ENCODE peak calls at places on chromosomes 3 and 15, in five cellular contexts. One of them, this sample, is unnamed.

GRCh38 chr3:147113293-147114045 is 292.9 kb downstream of the ZIC4 start:
- DNase-seq in K562: no peak
- DNase-seq in HCT116: no peak
- DNase-seq in GM12878: no peak
- DNase-seq in HepG2: no peak
- DNase-seq in this sample: no peak

GRCh38 chr15:29883126-29883525 is 60.9 kb upstream of the TJP1 start:
- DNase-seq in K562: no peak
- DNase-seq in HCT116: no peak
- DNase-seq in GM12878: no peak
- DNase-seq in HepG2: no peak
- DNase-seq in this sample: peak; percentile 78

GRCh38 chr3:118863731-118864322 is 170.8 kb downstream of the IGSF11 start:
- DNase-seq in K562: no peak
- DNase-seq in HCT116: peak; percentile 24
- DNase-seq in GM12878: no peak
- DNase-seq in HepG2: peak; percentile 16
- DNase-seq in this sample: peak; percentile 75

GRCh38 chr15:70766597-70766996 is 3.2 kb upstream of the UACA start:
- DNase-seq in K562: no peak
- DNase-seq in HCT116: no peak
- DNase-seq in GM12878: no peak
- DNase-seq in HepG2: no peak
- DNase-seq in this sample: no peak

GRCh38 chr3:13850161-13850945 is 29.5 kb downstream of the WNT7A start:
- DNase-seq in K562: no peak
- DNase-seq in HCT116: peak; percentile 77
- DNase-seq in GM12878: no peak
- DNase-seq in HepG2: peak; percentile 11
- DNase-seq in this sample: peak; percentile 53

GRCh38 chr3:172446198-172446597 is 2.1 kb downstream of the GHSR start:
- DNase-seq in K562: no peak
- DNase-seq in HCT116: no peak
- DNase-seq in GM12878: no peak
- DNase-seq in HepG2: no peak
- DNase-seq in this sample: no peak

GRCh38 chr3:149314807-149315578 is 18.4 kb downstream of the TM4SF18 start:
- DNase-seq in K562: no peak
- DNase-seq in HCT116: no peak
- DNase-seq in GM12878: no peak
- DNase-seq in HepG2: peak; percentile 71
- DNase-seq in this sample: no peak

GRCh38 chr15:74863239-74864056 is 9.7 kb downstream of the SCAMP2 start:
- DNase-seq in K562: no peak
- DNase-seq in HCT116: no peak
- DNase-seq in GM12878: no peak
- DNase-seq in HepG2: no peak
- DNase-seq in this sample: no peak

GRCh38 chr15:92074161-92074560 is 220.7 kb downstream of the SLCO3A1 start:
- DNase-seq in K562: no peak
- DNase-seq in HCT116: no peak
- DNase-seq in GM12878: no peak
- DNase-seq in HepG2: no peak
- DNase-seq in this sample: no peak

GRCh38 chr3:57164606-57165573 is at the start of gene IL17RD:
- DNase-seq in K562: peak; percentile 92
- DNase-seq in HCT116: peak; percentile 58
- DNase-seq in GM12878: no peak
- DNase-seq in HepG2: peak; percentile 37
- DNase-seq in this sample: peak; percentile 96

GRCh38 chr3:102165367-102165766 is 269.4 kb upstream of the ZPLD1 start:
- DNase-seq in K562: no peak
- DNase-seq in HCT116: no peak
- DNase-seq in GM12878: no peak
- DNase-seq in HepG2: no peak
- DNase-seq in this sample: no peak

GRCh38 chr3:182673336-182673735 is 120.0 kb upstream of the ATP11B start:
- DNase-seq in K562: no peak
- DNase-seq in HCT116: no peak
- DNase-seq in GM12878: no peak
- DNase-seq in HepG2: no peak
- DNase-seq in this sample: no peak

GRCh38 chr3:100042577-100042981 is 71.7 kb downstream of the FILIP1L start:
- DNase-seq in K562: no peak
- DNase-seq in HCT116: no peak
- DNase-seq in GM12878: no peak
- DNase-seq in HepG2: no peak
- DNase-seq in this sample: no peak

GRCh38 chr3:140091143-140091542 is 156.2 kb downstream of the CLSTN2 start:
- DNase-seq in K562: no peak
- DNase-seq in HCT116: no peak
- DNase-seq in GM12878: no peak
- DNase-seq in HepG2: no peak
- DNase-seq in this sample: no peak

GRCh38 chr15:37015025-37015424 is 85.3 kb downstream of the MEIS2 start:
- DNase-seq in K562: no peak
- DNase-seq in HCT116: no peak
- DNase-seq in GM12878: no peak
- DNase-seq in HepG2: no peak
- DNase-seq in this sample: no peak

GRCh38 chr15:73994912-73995622 is 551 bp downstream of the PML start:
- DNase-seq in K562: peak; percentile 33
- DNase-seq in HCT116: no peak
- DNase-seq in GM12878: no peak
- DNase-seq in HepG2: no peak
- DNase-seq in this sample: peak; percentile 28

GRCh38 chr15:80611543-80612080 is 83.5 kb upstream of the ABHD17C start:
- DNase-seq in K562: no peak
- DNase-seq in HCT116: no peak
- DNase-seq in GM12878: no peak
- DNase-seq in HepG2: no peak
- DNase-seq in this sample: no peak

GRCh38 chr3:45962033-45962432 is 18.8 kb downstream of the CXCR6 start:
- DNase-seq in K562: no peak
- DNase-seq in HCT116: no peak
- DNase-seq in GM12878: no peak
- DNase-seq in HepG2: no peak
- DNase-seq in this sample: no peak

GRCh38 chr15:76431936-76432335 is 95.4 kb downstream of the ISL2 start:
- DNase-seq in K562: no peak
- DNase-seq in HCT116: no peak
- DNase-seq in GM12878: no peak
- DNase-seq in HepG2: no peak
- DNase-seq in this sample: peak; percentile 17

GRCh38 chr15:74050835-74051234 is 31.5 kb downstream of the GOLGA6A start:
- DNase-seq in K562: peak; percentile 3
- DNase-seq in HCT116: no peak
- DNase-seq in GM12878: no peak
- DNase-seq in HepG2: no peak
- DNase-seq in this sample: no peak

GRCh38 chr3:193827039-193827669 is 234.1 kb downstream of the OPA1 start:
- DNase-seq in K562: no peak
- DNase-seq in HCT116: no peak
- DNase-seq in GM12878: no peak
- DNase-seq in HepG2: no peak
- DNase-seq in this sample: no peak

GRCh38 chr3:20353286-20353685 is 167.3 kb upstream of the SGO1 start:
- DNase-seq in K562: no peak
- DNase-seq in HCT116: no peak
- DNase-seq in GM12878: no peak
- DNase-seq in HepG2: no peak
- DNase-seq in this sample: no peak

GRCh38 chr3:175585898-175586297 is 726.8 kb downstream of the NAALADL2 start:
- DNase-seq in K562: no peak
- DNase-seq in HCT116: peak; percentile 18
- DNase-seq in GM12878: no peak
- DNase-seq in HepG2: no peak
- DNase-seq in this sample: no peak

GRCh38 chr15:70098461-70099166 is 897 bp upstream of the TLE3 start:
- DNase-seq in K562: no peak
- DNase-seq in HCT116: peak; percentile 27
- DNase-seq in GM12878: no peak
- DNase-seq in HepG2: peak; percentile 86
- DNase-seq in this sample: peak; percentile 79

GRCh38 chr15:28935316-28935715 is 49.5 kb downstream of the APBA2 start:
- DNase-seq in K562: peak; percentile 51
- DNase-seq in HCT116: no peak
- DNase-seq in GM12878: no peak
- DNase-seq in HepG2: peak; percentile 58
- DNase-seq in this sample: peak; percentile 85

GRCh38 chr15:66883322-66883911 is 181.4 kb downstream of the SMAD6 start:
- DNase-seq in K562: peak; percentile 33
- DNase-seq in HCT116: peak; percentile 98
- DNase-seq in GM12878: no peak
- DNase-seq in HepG2: peak; percentile 77
- DNase-seq in this sample: peak; percentile 77

GRCh38 chr3:16482770-16483531 is 30.5 kb downstream of the RFTN1 start:
- DNase-seq in K562: no peak
- DNase-seq in HCT116: no peak
- DNase-seq in GM12878: no peak
- DNase-seq in HepG2: no peak
- DNase-seq in this sample: peak; percentile 90

GRCh38 chr3:28860307-28860706 is 420.6 kb upstream of the RBMS3 start:
- DNase-seq in K562: no peak
- DNase-seq in HCT116: no peak
- DNase-seq in GM12878: no peak
- DNase-seq in HepG2: no peak
- DNase-seq in this sample: no peak

GRCh38 chr3:24374801-24375200 is 119.8 kb downstream of the THRB start:
- DNase-seq in K562: no peak
- DNase-seq in HCT116: no peak
- DNase-seq in GM12878: no peak
- DNase-seq in HepG2: no peak
- DNase-seq in this sample: no peak

GRCh38 chr3:153163349-153164008 is 1.5 kb downstream of the RAP2B start:
- DNase-seq in K562: no peak
- DNase-seq in HCT116: no peak
- DNase-seq in GM12878: no peak
- DNase-seq in HepG2: no peak
- DNase-seq in this sample: peak; percentile 11

GRCh38 chr3:41350441-41350840 is 151.1 kb downstream of the CTNNB1 start:
- DNase-seq in K562: no peak
- DNase-seq in HCT116: no peak
- DNase-seq in GM12878: no peak
- DNase-seq in HepG2: no peak
- DNase-seq in this sample: no peak

GRCh38 chr15:89575656-89576416 is 567 bp downstream of the TICRR start:
- DNase-seq in K562: no peak
- DNase-seq in HCT116: no peak
- DNase-seq in GM12878: no peak
- DNase-seq in HepG2: no peak
- DNase-seq in this sample: peak; percentile 59
- TF ChIP-seq REST in K562: no peak
- TF ChIP-seq REST in HCT116: no peak
- TF ChIP-seq REST in GM12878: no peak
- TF ChIP-seq REST in HepG2: no peak
- TF ChIP-seq REST in this sample: no peak

DNA sequence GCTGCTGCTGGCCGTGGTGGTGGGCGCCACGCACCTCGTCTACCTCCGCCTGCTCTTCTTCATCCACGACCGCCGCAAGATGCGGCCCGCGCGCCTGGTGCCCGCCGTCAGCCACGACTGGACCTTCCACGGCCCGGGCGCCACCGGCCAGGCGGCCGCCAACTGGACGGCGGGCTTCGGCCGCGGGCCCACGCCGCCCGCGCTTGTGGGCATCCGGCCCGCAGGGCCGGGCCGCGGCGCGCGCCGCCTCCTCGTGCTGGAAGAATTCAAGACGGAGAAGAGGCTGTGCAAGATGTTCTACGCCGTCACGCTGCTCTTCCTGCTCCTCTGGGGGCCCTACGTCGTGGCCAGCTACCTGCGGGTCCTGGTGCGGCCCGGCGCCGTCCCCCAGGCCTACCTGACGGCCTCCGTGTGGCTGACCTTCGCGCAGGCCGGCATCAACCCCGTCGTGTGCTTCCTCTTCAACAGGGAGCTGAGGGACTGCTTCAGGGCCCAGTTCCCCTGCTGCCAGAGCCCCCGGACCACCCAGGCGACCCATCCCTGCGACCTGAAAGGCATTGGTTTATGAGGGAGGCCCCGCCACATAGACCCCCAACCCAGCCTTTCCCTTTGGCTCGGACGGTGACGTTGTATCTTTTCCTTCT is 1.1 kb downstream of the GPR27 start:
- DNase-seq in K562: no peak
- DNase-seq in HCT116: no peak
- DNase-seq in GM12878: no peak
- DNase-seq in HepG2: no peak
- DNase-seq in this sample: peak; percentile 47
- TF ChIP-seq EZH2 in K562: no peak
- TF ChIP-seq EZH2 in HCT116: no peak
- TF ChIP-seq EZH2 in GM12878: no peak
- TF ChIP-seq EZH2 in HepG2: no peak
- TF ChIP-seq EZH2 in this sample: no peak

GRCh38 chr15:62307551-62307950 is 142.5 kb upstream of the C2CD4B start:
- DNase-seq in K562: no peak
- DNase-seq in HCT116: no peak
- DNase-seq in GM12878: no peak
- DNase-seq in HepG2: no peak
- DNase-seq in this sample: no peak
- H3K4me2 ChIP-seq in K562: no peak overlapping the region
- H3K4me2 ChIP-seq in HCT116: no peak overlapping the region
- H3K4me2 ChIP-seq in GM12878: no peak overlapping the region
- H3K4me2 ChIP-seq in HepG2: no peak overlapping the region
- H3K4me2 ChIP-seq in this sample: no peak overlapping the region

GRCh38 chr3:169104972-169105371 is 558.5 kb downstream of the MECOM start:
- DNase-seq in K562: no peak
- DNase-seq in HCT116: peak; percentile 7
- DNase-seq in GM12878: no peak
- DNase-seq in HepG2: peak; percentile 9
- DNase-seq in this sample: no peak

GRCh38 chr3:169100616-169101015 is 562.9 kb downstream of the MECOM start:
- DNase-seq in K562: no peak
- DNase-seq in HCT116: no peak
- DNase-seq in GM12878: no peak
- DNase-seq in HepG2: no peak
- DNase-seq in this sample: no peak

GRCh38 chr3:169103941-169104340 is 559.6 kb downstream of the MECOM start:
- DNase-seq in K562: no peak
- DNase-seq in HCT116: no peak
- DNase-seq in GM12878: no peak
- DNase-seq in HepG2: no peak
- DNase-seq in this sample: no peak

GRCh38 chr3:169106662-169107061 is 556.9 kb downstream of the MECOM start:
- DNase-seq in K562: no peak
- DNase-seq in HCT116: no peak
- DNase-seq in GM12878: no peak
- DNase-seq in HepG2: no peak
- DNase-seq in this sample: no peak

DNA sequence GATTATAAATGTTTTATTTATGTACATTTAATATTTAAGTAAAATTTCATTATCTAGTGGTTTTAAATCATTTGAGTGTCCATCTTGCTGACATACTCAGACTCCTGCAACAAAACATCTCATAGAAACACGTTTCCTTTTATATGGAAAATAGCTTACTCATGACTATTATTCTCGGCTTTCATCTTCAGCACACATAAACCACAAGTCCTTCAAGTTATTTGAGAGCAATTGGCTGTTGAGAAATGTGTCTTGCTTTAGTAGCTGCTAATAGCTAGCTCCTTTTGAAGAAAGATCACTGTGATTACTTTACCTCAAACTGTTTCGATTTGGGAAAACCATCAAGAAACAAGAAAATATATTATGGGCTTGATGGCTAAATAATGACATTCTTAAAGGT is 559.0 kb downstream of the MECOM start:
- DNase-seq in K562: no peak
- DNase-seq in HCT116: peak; percentile 32
- DNase-seq in GM12878: no peak
- DNase-seq in HepG2: no peak
- DNase-seq in this sample: no peak
- TF ChIP-seq REST in K562: no peak
- TF ChIP-seq REST in HCT116: no peak
- TF ChIP-seq REST in GM12878: no peak
- TF ChIP-seq REST in HepG2: no peak
- TF ChIP-seq REST in this sample: no peak